ENCODE peak calls at places on chromosomes 5 and 9, in nine cellular contexts. V is RWPE1; S is T-helper 22 cell; U is NAMALWA; R is cardiac septum; O is NCI-H524; Z is ACHN; B is KBM-7; Q is stimulated activated effector memory CD8-positive, alpha-beta T cell treated with anti-CD3 and anti-CD28 coated beads, Interleukin-12 subunit alpha, Interleukin-12 subunit beta, amount 100 ng/mL, for 72 hours. K is an unnamed sample.

GRCh38 chr9:110189001-110189400 is 19.0 kb downstream of the C9orf152 start:
- DNase-seq in S (no peak), U (peak), R (no peak), O (no peak), V (no peak), B (peak), Q (no peak), Z (no peak), K (no peak)

GRCh38 chr5:42854795-42855194 is 43.1 kb upstream of the SELENOP start:
- DNase-seq in Q (no peak), U (no peak), B (no peak), O (no peak), V (no peak), Z (no peak), S (no peak), R (no peak), K (peak)

GRCh38 chr9:18442629-18443491 is 31.1 kb upstream of the ADAMTSL1 start:
- DNase-seq in U (peak), Z (peak), O (peak), V (peak), B (peak), R (peak), Q (peak), S (no peak), K (peak)

GRCh38 chr5:135242496-135243193 is 156.4 kb downstream of the MACROH2A1 start:
- DNase-seq in S (no peak), B (no peak), O (no peak), U (no peak), Z (no peak), Q (no peak), V (no peak), R (no peak), K (no peak)

GRCh38 chr9:137818286-137818685 is 59.3 kb upstream of the CACNA1B start:
- DNase-seq in U (no peak), O (no peak), Q (no peak), R (no peak), B (no peak), Z (no peak), S (no peak), V (no peak), K (no peak)

GRCh38 chr9:110426052-110426709 is 88.5 kb upstream of the TXNDC8 start:
- DNase-seq in S (no peak), U (no peak), O (no peak), Q (no peak), B (no peak), R (no peak), Z (peak), V (peak), K (no peak)

GRCh38 chr5:143479394-143479793 is 75.9 kb upstream of the NR3C1 start:
- DNase-seq in O (no peak), Z (no peak), U (no peak), Q (no peak), R (no peak), B (no peak), S (no peak), V (peak), K (no peak)

GRCh38 chr5:178536541-178537466 is 53.4 kb downstream of the COL23A1 start:
- DNase-seq in U (no peak), Q (no peak), B (no peak), O (no peak), R (no peak), V (no peak), Z (no peak), S (no peak), K (no peak)

GRCh38 chr9:10571699-10572098 is 41.1 kb downstream of the PTPRD start:
- DNase-seq in Q (no peak), R (no peak), B (no peak), S (no peak), U (no peak), V (no peak), O (no peak), Z (no peak), K (no peak)

GRCh38 chr9:86341007-86341491 is 13.2 kb downstream of the TUT7 start:
- DNase-seq in V (no peak), U (no peak), S (no peak), B (no peak), O (no peak), Z (peak), R (no peak), Q (no peak), K (no peak)

GRCh38 chr9:107751522-107752235 is 262.1 kb upstream of the KLF4 start:
- DNase-seq in O (no peak), Z (peak), Q (no peak), R (no peak), U (no peak), S (no peak), V (no peak), B (no peak), K (peak)

GRCh38 chr5:95973793-95974325 is 12.2 kb upstream of the ELL2 start:
- DNase-seq in O (no peak), V (no peak), U (no peak), B (peak), R (no peak), Q (peak), Z (no peak), S (no peak), K (no peak)

GRCh38 chr5:167565555-167565954 is 725.9 kb upstream of the WWC1 start:
- DNase-seq in U (peak), R (no peak), O (no peak), Q (no peak), S (no peak), Z (peak), V (peak), B (no peak), K (peak)

GRCh38 chr5:17190242-17190778 is 27.1 kb upstream of the BASP1 start:
- DNase-seq in V (peak), U (peak), B (peak), Z (peak), Q (no peak), R (no peak), O (no peak), S (no peak), K (peak)

GRCh38 chr9:120619751-120620655 is 40.0 kb upstream of the CDK5RAP2 start:
- DNase-seq in V (peak), B (peak), Z (peak), O (peak), R (no peak), S (peak), U (peak), Q (peak), K (peak)

GRCh38 chr9:133783331-133783731 is 45.2 kb upstream of the SARDH start:
- DNase-seq in Q (no peak), V (no peak), S (no peak), B (no peak), Z (no peak), R (no peak), U (no peak), O (no peak), K (no peak)

GRCh38 chr9:113511047-113511521 is 47.6 kb downstream of the RGS3 start:
- DNase-seq in U (no peak), O (no peak), B (no peak), Q (no peak), S (no peak), V (no peak), Z (peak), R (peak), K (no peak)

GRCh38 chr9:80842383-80842782 is 847.0 kb downstream of the TLE1 start:
- DNase-seq in S (no peak), B (no peak), Z (no peak), U (no peak), V (no peak), R (no peak), O (no peak), Q (no peak), K (no peak)

GRCh38 chr5:73540192-73540591 is 25.2 kb downstream of the ANKRA2 start:
- DNase-seq in R (no peak), U (no peak), Q (no peak), O (no peak), B (no peak), S (no peak), Z (no peak), V (peak), K (no peak)

GRCh38 chr5:78521455-78521854 is 127.1 kb downstream of the LHFPL2 start:
- DNase-seq in R (no peak), U (no peak), S (no peak), V (no peak), Z (no peak), Q (no peak), O (no peak), B (no peak), K (no peak)

GRCh38 chr9:136903041-136903554 is 16.8 kb downstream of the TRAF2 start:
- DNase-seq in O (no peak), B (no peak), Z (no peak), Q (no peak), U (no peak), V (no peak), R (no peak), S (no peak), K (no peak)

K was measured in LoVo.